ENCODE peak calls at places on chromosomes 4 and X, in eight cellular contexts. F is HCT116, B is PC-3, Y is MM.1S, T is GM23248, G is neural progenitor cell, L is hepatocyte, R is SK-N-SH. I is an unnamed sample.

GRCh38 chr4:28250646-28251045 is 1390.0 kb downstream of the STIM2 start:
- DNase-seq in G (no peak), Y (no peak), B (no peak), F (no peak), L (no peak), R (no peak), T (no peak), I (no peak)

GRCh38 chrX:135973548-135974278 is at the start of gene MMGT1:
- DNase-seq in G (peak; percentile 88), F (peak; percentile 59), L (peak; percentile 90), Y (peak; percentile 73), B (peak; percentile 85), R (peak; percentile 93), T (peak; percentile 86), I (peak; percentile 71)

GRCh38 chr4:26330186-26330787 is 9.5 kb downstream of the RBPJ start:
- DNase-seq in L (peak; percentile 78), Y (peak; percentile 64), T (peak; percentile 76), F (peak; percentile 53), G (peak; percentile 66), B (peak; percentile 75), R (peak; percentile 51), I (peak; percentile 83)

GRCh38 chr4:173242466-173243250 is 74.0 kb downstream of the GALNT7 start:
- DNase-seq in Y (no peak), F (no peak), L (no peak), G (peak; percentile 61), T (no peak), B (no peak), R (no peak), I (no peak)

GRCh38 chrX:105653891-105654290 is 168.4 kb upstream of the NRK start:
- DNase-seq in R (no peak), L (no peak), T (no peak), Y (no peak), G (no peak), F (no peak), B (no peak), I (no peak)

GRCh38 chrX:15391850-15392249 is 7.6 kb upstream of the VEGFD start:
- DNase-seq in G (peak; percentile 26), Y (no peak), R (no peak), F (no peak), B (no peak), L (no peak), T (no peak), I (peak; percentile 6)

GRCh38 chr4:158912390-158913175 is 143.8 kb downstream of the FNIP2 start:
- DNase-seq in B (no peak), Y (no peak), F (no peak), R (no peak), G (no peak), T (peak; percentile 48), L (no peak), I (no peak)

GRCh38 chrX:125152011-125152410 is 167.7 kb upstream of the TEX13C start:
- DNase-seq in R (no peak), L (no peak), G (no peak), F (no peak), Y (no peak), B (no peak), T (no peak), I (no peak)

GRCh38 chr4:111399523-111400135 is 745.6 kb upstream of the FAM241A start:
- DNase-seq in G (no peak), B (no peak), L (no peak), T (peak; percentile 51), Y (no peak), F (no peak), R (no peak), I (no peak)

GRCh38 chr4:151876411-151876988 is 115.7 kb upstream of the GATB start:
- DNase-seq in L (no peak), F (no peak), B (no peak), Y (no peak), T (no peak), G (no peak), R (no peak), I (no peak)

GRCh38 chrX:136652822-136653723 is 5.1 kb downstream of the CD40LG start:
- DNase-seq in F (no peak), Y (peak; percentile 58), L (no peak), B (no peak), T (peak; percentile 44), R (no peak), G (no peak), I (no peak)

GRCh38 chr4:87973283-87974169 is 2.0 kb upstream of the SPP1 start:
- DNase-seq in Y (peak; percentile 50), F (peak; percentile 59), B (peak; percentile 70), L (peak; percentile 73), T (peak; percentile 85), G (peak; percentile 69), R (peak; percentile 66), I (peak; percentile 88)

GRCh38 chr4:38377195-38377594 is 286.8 kb upstream of the KLF3 start:
- DNase-seq in L (no peak), T (no peak), G (no peak), Y (no peak), B (peak; percentile 5), F (no peak), R (no peak), I (no peak)

GRCh38 chr4:2246384-2247127 is 4.6 kb upstream of the HAUS3 start:
- DNase-seq in Y (no peak), B (no peak), R (peak; percentile 21), T (no peak), F (no peak), G (no peak), L (peak; percentile 2), I (no peak)

GRCh38 chr4:143025111-143025704 is 159.5 kb upstream of the USP38 start:
- DNase-seq in G (peak; percentile 54), R (no peak), L (no peak), F (peak; percentile 50), T (peak; percentile 69), Y (peak; percentile 49), B (peak; percentile 55), I (peak; percentile 65)

GRCh38 chrX:84046403-84046984 is 141.5 kb downstream of the RPS6KA6 start:
- DNase-seq in Y (peak; percentile 63), F (no peak), L (peak; percentile 26), T (peak; percentile 43), B (peak; percentile 57), R (peak; percentile 30), G (peak; percentile 15), I (peak; percentile 56)

GRCh38 chr4:70559216-70559830 is 32.7 kb upstream of the AMBN start:
- DNase-seq in F (peak; percentile 35), L (peak; percentile 64), Y (peak; percentile 63), B (peak; percentile 79), R (peak; percentile 37), T (peak; percentile 60), G (peak; percentile 64), I (peak; percentile 74)

GRCh38 chr4:186948361-186949291 is 225.0 kb upstream of the FAT1 start:
- DNase-seq in R (peak; percentile 55), B (peak; percentile 25), F (no peak), G (peak; percentile 73), T (peak; percentile 29), L (peak; percentile 35), Y (no peak), I (peak; percentile 70)

GRCh38 chr4:187499961-187500360 is 495.6 kb upstream of the ZFP42 start:
- DNase-seq in F (no peak), R (no peak), B (peak; percentile 17), G (no peak), Y (no peak), T (no peak), L (no peak), I (no peak)

GRCh38 chrX:69144854-69145253 is 20.4 kb downstream of the PJA1 start:
- DNase-seq in G (no peak), B (no peak), T (no peak), Y (no peak), F (no peak), L (no peak), R (no peak), I (no peak)

GRCh38 chr4:13627185-13627605 is 330 bp downstream of the BOD1L1 start:
- DNase-seq in T (no peak), G (no peak), F (no peak), Y (no peak), R (no peak), B (no peak), L (no peak), I (peak; percentile 42)

GRCh38 chr4:7876096-7876993 is 63.3 kb downstream of the AFAP1 start:
- DNase-seq in F (no peak), Y (no peak), R (peak; percentile 54), L (no peak), G (peak; percentile 57), B (no peak), T (peak; percentile 76), I (peak; percentile 58)

DNA sequence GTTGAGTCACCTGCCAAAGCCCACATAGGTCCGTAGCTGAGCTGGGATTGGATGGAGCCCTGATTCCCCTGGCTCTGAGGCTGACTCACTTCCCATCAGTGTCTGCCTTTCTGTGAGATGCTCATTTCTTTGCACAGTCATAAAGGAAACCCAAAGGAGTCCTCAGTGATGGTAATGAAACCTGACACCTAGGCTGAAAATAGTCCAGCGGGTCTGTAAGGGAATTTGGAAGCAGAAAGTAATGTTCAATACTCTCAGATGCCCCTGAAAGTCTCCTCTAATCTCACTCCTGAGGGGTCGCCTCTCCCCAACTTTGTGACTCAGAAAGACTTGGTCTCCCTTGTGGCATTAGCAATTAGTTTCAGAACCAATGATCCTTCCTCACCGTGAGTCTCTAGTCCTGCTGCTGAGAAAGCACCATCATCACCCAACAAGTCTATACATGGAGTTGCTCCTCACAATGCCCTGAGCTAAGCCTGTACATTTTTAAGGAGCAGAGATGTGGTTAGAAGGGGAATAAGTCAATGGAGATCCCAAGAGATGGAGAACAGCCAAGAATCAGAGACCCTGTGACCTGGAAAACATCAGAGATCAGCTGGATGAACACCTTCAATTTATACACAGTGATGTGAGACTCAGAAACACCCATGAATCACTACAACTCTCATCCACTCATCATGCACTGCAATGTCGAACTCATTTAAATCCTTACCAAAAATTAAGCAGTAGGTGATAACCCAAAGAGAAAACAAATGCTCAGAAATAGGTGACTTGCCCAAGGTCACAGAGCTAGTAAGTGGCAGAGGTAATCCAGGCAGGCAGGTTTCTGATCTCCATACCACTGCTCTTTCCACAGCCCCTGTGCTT is 219.0 kb upstream of the CPEB2 start:
- DNase-seq in R (no peak), G (no peak), T (peak; percentile 39), F (no peak), B (peak; percentile 89), L (no peak), Y (peak; percentile 18), I (no peak)
- TF ChIP-seq EZH2phosphoT487 in R (no peak), G (no peak), T (no peak), F (no peak), B (no peak), L (no peak), Y (no peak), I (no peak)

GRCh38 chr4:5051692-5052423 is 578 bp downstream of the STK32B start:
- DNase-seq in F (no peak), G (peak; percentile 56), R (no peak), B (no peak), T (peak; percentile 53), L (no peak), Y (no peak), I (peak; percentile 70)
- TF ChIP-seq EZH2phosphoT487 in F (no peak), G (peak; percentile 54), R (no peak), B (no peak), T (no peak), L (no peak), Y (no peak), I (peak; percentile 38)

GRCh38 chr4:64125354-64125753 is 283.9 kb downstream of the TECRL start:
- DNase-seq in L (no peak), R (no peak), T (no peak), G (no peak), Y (no peak), F (no peak), B (no peak), I (no peak)

GRCh38 chr4:64121803-64122202 is 287.4 kb downstream of the TECRL start:
- DNase-seq in F (no peak), B (no peak), L (no peak), R (no peak), Y (no peak), T (no peak), G (no peak), I (no peak)
- TF ChIP-seq EZH2phosphoT487 in F (no peak), B (no peak), L (no peak), R (no peak), Y (no peak), T (no peak), G (no peak), I (no peak)

GRCh38 chr4:77582716-77583115 is 22.9 kb upstream of the CXCL13 start:
- DNase-seq in Y (no peak), T (peak; percentile 21), R (no peak), B (no peak), G (no peak), L (no peak), F (no peak), I (no peak)
- TF ChIP-seq EZH2phosphoT487 in Y (no peak), T (no peak), R (no peak), B (no peak), G (no peak), L (no peak), F (no peak), I (no peak)

I was measured in GM23338.